ENCODE peak calls at places on chromosomes 13 and 19, in four cellular contexts. One of them, this sample, is unnamed.

GRCh38 chr13:114067886-114068722 is 64.3 kb downstream of the RASA3 start:
- DNase-seq in lung: no peak
- DNase-seq in K562: no peak
- DNase-seq in ascending aorta: no peak
- DNase-seq in this sample: no peak

GRCh38 chr13:109569938-109570711 is 216.3 kb downstream of the IRS2 start:
- DNase-seq in lung: no peak
- DNase-seq in K562: no peak
- DNase-seq in ascending aorta: no peak
- DNase-seq in this sample: peak; percentile 48

GRCh38 chr19:7497292-7497691 is 8.5 kb upstream of the PEX11G start:
- DNase-seq in lung: no peak
- DNase-seq in K562: peak; percentile 58
- DNase-seq in ascending aorta: no peak
- DNase-seq in this sample: no peak

GRCh38 chr13:72120632-72121031 is 253.6 kb upstream of the DACH1 start:
- DNase-seq in lung: no peak
- DNase-seq in K562: no peak
- DNase-seq in ascending aorta: no peak
- DNase-seq in this sample: no peak

GRCh38 chr19:18832331-18833140 is 777 bp downstream of the UPF1 start:
- DNase-seq in lung: no peak
- DNase-seq in K562: peak; percentile 80
- DNase-seq in ascending aorta: no peak
- DNase-seq in this sample: no peak

GRCh38 chr19:52351512-52351911 is 15.5 kb downstream of the ZNF610 start:
- DNase-seq in lung: no peak
- DNase-seq in K562: peak; percentile 18
- DNase-seq in ascending aorta: no peak
- DNase-seq in this sample: no peak

GRCh38 chr13:27339299-27339698 is 68.7 kb downstream of the RASL11A start:
- DNase-seq in lung: no peak
- DNase-seq in K562: peak; percentile 61
- DNase-seq in ascending aorta: no peak
- DNase-seq in this sample: no peak

GRCh38 chr13:101390461-101390860 is 25.8 kb downstream of the NALCN start:
- DNase-seq in lung: no peak
- DNase-seq in K562: no peak
- DNase-seq in ascending aorta: no peak
- DNase-seq in this sample: no peak

GRCh38 chr19:53581871-53582279 is 43.9 kb downstream of the ZNF331 start:
- DNase-seq in lung: no peak
- DNase-seq in K562: no peak
- DNase-seq in ascending aorta: no peak
- DNase-seq in this sample: no peak

GRCh38 chr19:4916292-4917082 is 7.2 kb downstream of the UHRF1 start:
- DNase-seq in lung: no peak
- DNase-seq in K562: no peak
- DNase-seq in ascending aorta: no peak
- DNase-seq in this sample: peak; percentile 47

GRCh38 chr19:5954293-5954692 is 23.6 kb downstream of the RANBP3 start:
- DNase-seq in lung: no peak
- DNase-seq in K562: no peak
- DNase-seq in ascending aorta: no peak
- DNase-seq in this sample: no peak

GRCh38 chr19:5951338-5951861 is 26.5 kb downstream of the RANBP3 start:
- DNase-seq in lung: no peak
- DNase-seq in K562: no peak
- DNase-seq in ascending aorta: no peak
- DNase-seq in this sample: no peak

GRCh38 chr19:5953680-5954213 is 24.2 kb downstream of the RANBP3 start:
- DNase-seq in lung: no peak
- DNase-seq in K562: peak; percentile 49
- DNase-seq in ascending aorta: no peak
- DNase-seq in this sample: peak; percentile 36

GRCh38 chr19:5952193-5953033 is 25.5 kb downstream of the RANBP3 start:
- DNase-seq in lung: no peak
- DNase-seq in K562: no peak
- DNase-seq in ascending aorta: no peak
- DNase-seq in this sample: no peak

DNA sequence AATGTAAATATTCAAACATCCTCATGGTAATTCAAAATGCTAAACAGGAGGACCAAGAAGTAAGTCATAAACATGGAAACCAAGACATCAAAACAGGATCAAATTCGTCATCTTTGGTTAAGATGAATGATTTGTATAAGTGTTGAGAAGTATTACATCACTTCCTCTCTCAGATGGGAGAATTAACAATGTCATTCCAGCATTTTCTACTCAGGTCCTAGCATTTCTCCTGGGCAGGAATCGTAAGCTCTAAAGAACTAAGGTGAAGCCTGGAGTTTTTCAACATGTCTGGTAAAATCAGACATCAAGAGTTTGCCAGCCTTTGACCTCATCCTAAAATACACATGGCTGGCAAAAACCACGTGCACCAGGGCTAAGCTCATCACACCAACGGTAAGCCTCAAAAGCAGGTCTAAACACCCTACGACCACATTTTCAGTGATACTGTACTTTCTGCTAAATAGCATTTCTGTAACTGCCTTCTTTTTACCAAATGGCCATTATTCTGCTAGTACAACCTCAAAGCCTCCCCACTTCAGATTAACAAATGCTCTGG is 24.8 kb downstream of the RANBP3 start:
- DNase-seq in lung: no peak
- DNase-seq in K562: no peak
- DNase-seq in ascending aorta: no peak
- DNase-seq in this sample: no peak
- H3K4me1 ChIP-seq in lung: peaks cover 31% of the 10 kb centered on the region
- H3K4me1 ChIP-seq in K562: peaks cover 46% of the 10 kb centered on the region
- H3K4me1 ChIP-seq in ascending aorta: peaks cover 56% of the 10 kb centered on the region
- H3K4me1 ChIP-seq in this sample: peaks cover 79% of the 10 kb centered on the region

DNA sequence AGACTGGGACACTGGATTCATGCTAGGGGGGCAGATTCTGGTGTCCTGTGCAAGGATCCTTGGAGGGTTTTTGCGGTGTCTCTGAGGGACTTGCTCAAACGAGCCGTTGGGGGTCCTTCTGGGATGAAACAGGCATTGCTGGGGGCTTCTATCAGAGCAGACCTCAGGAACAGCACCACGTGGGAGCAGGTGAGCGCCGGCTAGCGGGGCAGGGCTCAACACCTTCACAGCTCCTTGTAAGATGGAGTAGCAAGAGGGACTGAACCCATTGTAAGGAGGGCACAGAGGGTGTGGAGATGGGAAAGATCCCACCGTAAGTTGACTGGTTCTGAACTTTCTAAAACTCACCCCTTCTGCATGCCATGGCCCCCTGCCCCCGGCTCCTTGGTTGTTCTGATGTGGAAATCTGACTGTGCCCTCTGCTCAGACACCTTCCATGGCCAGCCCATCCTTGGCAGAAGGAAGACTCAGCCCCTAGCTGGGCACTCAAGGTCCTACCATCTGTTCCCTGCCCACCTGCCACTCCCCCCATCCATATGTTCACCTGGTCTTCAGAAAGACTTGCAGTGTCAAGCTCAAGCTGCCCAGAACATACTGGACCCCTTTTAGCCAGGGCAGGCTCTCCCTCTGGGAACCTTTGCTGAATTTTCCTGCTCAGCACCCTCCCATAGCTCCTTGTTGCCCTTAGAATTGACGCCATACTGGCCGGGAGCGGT is 1.2 kb downstream of the SLC27A1 start:
- DNase-seq in lung: no peak
- DNase-seq in K562: no peak
- DNase-seq in ascending aorta: no peak
- DNase-seq in this sample: no peak
- H3K4me3 ChIP-seq in lung: no peak overlapping the region
- H3K4me3 ChIP-seq in K562: peak overlapping the region; percentile 76
- H3K4me3 ChIP-seq in ascending aorta: peak overlapping the region; percentile 89
- H3K4me3 ChIP-seq in this sample: no peak overlapping the region

GRCh38 chr19:50333235-50333736 is 4.1 kb upstream of the KCNC3 start:
- DNase-seq in lung: peak; percentile 94
- DNase-seq in K562: peak; percentile 98
- DNase-seq in ascending aorta: peak; percentile 92
- DNase-seq in this sample: peak; percentile 90
- H3K4me1 ChIP-seq in lung: peaks cover 20% of the 10 kb centered on the region
- H3K4me1 ChIP-seq in K562: peaks cover 38% of the 10 kb centered on the region
- H3K4me1 ChIP-seq in ascending aorta: peaks cover 13% of the 10 kb centered on the region
- H3K4me1 ChIP-seq in this sample: peaks cover 48% of the 10 kb centered on the region

DNA sequence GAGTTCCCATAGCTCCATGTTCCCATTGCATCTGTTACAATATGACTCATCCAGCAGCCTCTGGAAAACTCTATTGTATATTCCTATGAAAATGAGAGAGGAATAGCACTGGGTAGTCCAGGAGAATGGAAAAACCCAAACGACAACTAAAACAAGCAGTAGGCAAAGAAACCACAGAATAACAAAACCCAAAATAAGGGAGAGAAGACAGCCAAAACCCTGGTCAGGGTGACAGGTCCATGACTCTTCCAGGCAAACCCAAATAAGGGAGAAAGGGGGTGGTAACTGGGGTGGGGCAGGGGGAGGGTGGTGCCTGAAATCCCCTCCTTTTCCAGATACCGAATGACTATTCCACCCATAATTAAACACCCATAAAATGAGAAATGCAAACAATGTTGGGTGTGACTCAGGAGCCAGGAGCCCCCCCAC is 4.0 kb upstream of the ZNF8 start:
- DNase-seq in lung: no peak
- DNase-seq in K562: no peak
- DNase-seq in ascending aorta: no peak
- DNase-seq in this sample: no peak
- H3K4me3 ChIP-seq in lung: no peak overlapping the region
- H3K4me3 ChIP-seq in K562: no peak overlapping the region
- H3K4me3 ChIP-seq in ascending aorta: no peak overlapping the region
- H3K4me3 ChIP-seq in this sample: no peak overlapping the region

DNA sequence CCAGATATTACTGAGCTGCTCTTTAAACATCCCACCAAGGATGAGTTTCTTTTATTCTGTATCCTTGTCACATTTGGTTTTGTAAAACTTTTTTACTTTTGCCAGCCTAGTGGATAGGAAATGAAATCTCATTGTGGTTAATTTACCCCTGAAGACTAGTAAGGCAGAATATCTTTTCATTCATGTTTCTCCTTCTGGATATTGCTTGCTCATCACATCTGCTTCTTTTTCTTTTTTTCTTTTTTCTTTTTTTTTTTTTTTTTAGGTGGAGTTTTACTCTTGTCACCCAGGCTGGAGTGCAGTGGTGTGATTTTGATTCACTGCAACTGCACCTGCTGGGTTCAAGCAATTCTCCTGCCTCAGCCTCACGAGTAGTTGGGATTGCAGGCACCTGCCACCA is 31.4 kb downstream of the SIPA1L3 start:
- DNase-seq in lung: no peak
- DNase-seq in K562: no peak
- DNase-seq in ascending aorta: no peak
- DNase-seq in this sample: no peak
- H3K4me1 ChIP-seq in lung: peaks cover 13% of the 10 kb centered on the region
- H3K4me1 ChIP-seq in K562: peaks cover 5% of the 10 kb centered on the region
- H3K4me1 ChIP-seq in ascending aorta: no peaks in the 10 kb centered on the region
- H3K4me1 ChIP-seq in this sample: no peaks in the 10 kb centered on the region

DNA sequence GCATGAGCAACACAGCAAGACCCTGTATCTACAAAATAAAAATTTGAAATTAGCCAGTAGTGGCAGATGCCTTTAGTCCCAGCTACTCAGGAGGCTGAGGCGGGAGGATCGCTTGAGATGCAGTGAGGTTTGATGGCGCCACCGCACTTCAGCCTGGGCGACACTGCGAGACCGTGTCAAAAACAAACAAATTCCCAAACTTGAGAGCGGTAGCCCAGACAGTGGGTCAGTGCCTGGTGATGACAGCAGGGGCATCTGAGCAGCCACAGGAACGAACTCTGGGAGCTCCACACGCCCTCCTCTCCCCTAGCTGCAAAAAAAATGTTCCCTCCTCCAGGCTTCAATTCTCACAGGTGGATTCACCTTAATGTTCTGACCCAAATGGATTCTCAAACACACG is 14.1 kb downstream of the ZNF490 start:
- DNase-seq in lung: no peak
- DNase-seq in K562: no peak
- DNase-seq in ascending aorta: no peak
- DNase-seq in this sample: no peak
- H3K4me3 ChIP-seq in lung: no peak overlapping the region
- H3K4me3 ChIP-seq in K562: no peak overlapping the region
- H3K4me3 ChIP-seq in ascending aorta: no peak overlapping the region
- H3K4me3 ChIP-seq in this sample: no peak overlapping the region

GRCh38 chr13:21150013-21150412 is 26.3 kb downstream of the SKA3 start:
- DNase-seq in lung: no peak
- DNase-seq in K562: no peak
- DNase-seq in ascending aorta: no peak
- DNase-seq in this sample: no peak

GRCh38 chr13:21147827-21148226 is 28.5 kb downstream of the SKA3 start:
- DNase-seq in lung: no peak
- DNase-seq in K562: no peak
- DNase-seq in ascending aorta: no peak
- DNase-seq in this sample: no peak

GRCh38 chr13:21152251-21152899 is 24.0 kb downstream of the SKA3 start:
- DNase-seq in lung: no peak
- DNase-seq in K562: no peak
- DNase-seq in ascending aorta: no peak
- DNase-seq in this sample: no peak

GRCh38 chr13:21149568-21149967 is 26.8 kb downstream of the SKA3 start:
- DNase-seq in lung: no peak
- DNase-seq in K562: no peak
- DNase-seq in ascending aorta: no peak
- DNase-seq in this sample: no peak

DNA sequence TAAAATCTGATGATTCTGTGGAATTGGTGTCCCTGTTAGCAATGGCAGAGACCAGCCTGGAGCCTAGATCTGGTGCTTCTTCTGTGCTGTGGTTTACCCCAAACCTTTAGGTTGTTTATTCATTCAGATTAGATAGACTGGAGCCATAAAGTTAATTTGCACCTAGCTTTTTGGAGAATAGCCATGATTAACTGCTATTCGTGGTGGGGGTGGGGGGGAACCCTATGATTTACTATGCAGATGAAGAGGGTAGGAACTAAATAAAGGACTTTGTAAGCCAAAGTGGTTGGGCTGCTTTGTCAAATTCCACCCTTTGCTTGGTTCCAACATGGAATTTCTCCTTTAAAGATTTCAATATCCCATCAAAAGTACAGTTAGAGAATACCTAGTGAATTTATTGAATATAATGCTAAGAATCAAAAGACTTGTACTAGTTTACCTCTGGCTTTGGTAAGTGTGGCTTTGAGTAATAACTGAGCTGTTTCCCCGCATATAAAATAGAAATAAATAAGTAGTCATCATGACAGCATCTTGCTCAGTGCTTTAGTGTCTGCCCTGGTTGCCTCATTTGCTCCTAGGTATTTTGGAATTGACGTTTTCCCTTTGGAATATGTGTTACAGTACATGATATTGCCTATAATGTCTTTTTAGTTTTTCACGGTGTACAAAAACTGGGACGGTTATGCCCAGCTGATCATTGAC is 27.6 kb downstream of the SKA3 start:
- DNase-seq in lung: no peak
- DNase-seq in K562: no peak
- DNase-seq in ascending aorta: no peak
- DNase-seq in this sample: no peak
- H3K4me1 ChIP-seq in lung: no peaks in the 10 kb centered on the region
- H3K4me1 ChIP-seq in K562: no peaks in the 10 kb centered on the region
- H3K4me1 ChIP-seq in ascending aorta: no peaks in the 10 kb centered on the region
- H3K4me1 ChIP-seq in this sample: peaks cover 7% of the 10 kb centered on the region

GRCh38 chr19:50728084-50728737 is 5.0 kb downstream of the CLEC11A start:
- DNase-seq in lung: no peak
- DNase-seq in K562: peak; percentile 99
- DNase-seq in ascending aorta: peak; percentile 76
- DNase-seq in this sample: peak; percentile 84
- H3K4me3 ChIP-seq in lung: no peak overlapping the region
- H3K4me3 ChIP-seq in K562: no peak overlapping the region
- H3K4me3 ChIP-seq in ascending aorta: no peak overlapping the region
- H3K4me3 ChIP-seq in this sample: no peak overlapping the region